ENCODE peak calls at places on chromosomes 1 and 21, in four cellular contexts. One of them, this sample, is unnamed.

GRCh38 chr1:26574690-26575349 is 45.3 kb downstream of the RPS6KA1 start:
- DNase-seq in heart left ventricle: peak; percentile 43
- DNase-seq in psoas muscle: peak; percentile 61
- DNase-seq in colonic mucosa: no peak
- DNase-seq in this sample: no peak

GRCh38 chr1:102032534-102032933 is 35.8 kb upstream of the OLFM3 start:
- DNase-seq in heart left ventricle: no peak
- DNase-seq in psoas muscle: no peak
- DNase-seq in colonic mucosa: no peak
- DNase-seq in this sample: no peak

GRCh38 chr1:218156602-218157001 is 128.5 kb upstream of the RRP15 start:
- DNase-seq in heart left ventricle: no peak
- DNase-seq in psoas muscle: no peak
- DNase-seq in colonic mucosa: no peak
- DNase-seq in this sample: peak; percentile 19

GRCh38 chr1:23168079-23168461 is 586 bp downstream of the LUZP1 start:
- DNase-seq in heart left ventricle: peak; percentile 51
- DNase-seq in psoas muscle: peak; percentile 69
- DNase-seq in colonic mucosa: peak; percentile 40
- DNase-seq in this sample: peak; percentile 31

GRCh38 chr1:156559797-156560112 is 12.6 kb downstream of the IQGAP3 start:
- DNase-seq in heart left ventricle: no peak
- DNase-seq in psoas muscle: no peak
- DNase-seq in colonic mucosa: no peak
- DNase-seq in this sample: no peak

GRCh38 chr1:223802602-223803001 is 43.1 kb downstream of the TP53BP2 start:
- DNase-seq in heart left ventricle: no peak
- DNase-seq in psoas muscle: no peak
- DNase-seq in colonic mucosa: no peak
- DNase-seq in this sample: no peak

GRCh38 chr21:45055861-45056260 is 18.5 kb upstream of the ADARB1 start:
- DNase-seq in heart left ventricle: no peak
- DNase-seq in psoas muscle: no peak
- DNase-seq in colonic mucosa: no peak
- DNase-seq in this sample: no peak

GRCh38 chr1:51088474-51088873 is 13.6 kb upstream of the C1orf185 start:
- DNase-seq in heart left ventricle: no peak
- DNase-seq in psoas muscle: no peak
- DNase-seq in colonic mucosa: no peak
- DNase-seq in this sample: no peak

GRCh38 chr1:16230744-16231143 is 6.2 kb downstream of the CPLANE2 start:
- DNase-seq in heart left ventricle: no peak
- DNase-seq in psoas muscle: no peak
- DNase-seq in colonic mucosa: no peak
- DNase-seq in this sample: no peak

GRCh38 chr1:211591980-211592493 is 13.1 kb upstream of the SLC30A1 start:
- DNase-seq in heart left ventricle: no peak
- DNase-seq in psoas muscle: no peak
- DNase-seq in colonic mucosa: no peak
- DNase-seq in this sample: no peak

GRCh38 chr1:65469889-65470340 is 49.4 kb downstream of the LEPR start:
- DNase-seq in heart left ventricle: no peak
- DNase-seq in psoas muscle: no peak
- DNase-seq in colonic mucosa: no peak
- DNase-seq in this sample: peak; percentile 28

GRCh38 chr21:41966341-41966833 is 12.6 kb upstream of the C2CD2 start:
- DNase-seq in heart left ventricle: no peak
- DNase-seq in psoas muscle: no peak
- DNase-seq in colonic mucosa: peak; percentile 6
- DNase-seq in this sample: no peak

GRCh38 chr1:241582921-241583321 is 50.7 kb downstream of the KMO start:
- DNase-seq in heart left ventricle: no peak
- DNase-seq in psoas muscle: no peak
- DNase-seq in colonic mucosa: no peak
- DNase-seq in this sample: no peak

GRCh38 chr1:5725855-5726585 is 266.2 kb downstream of the NPHP4 start:
- DNase-seq in heart left ventricle: no peak
- DNase-seq in psoas muscle: no peak
- DNase-seq in colonic mucosa: no peak
- DNase-seq in this sample: no peak

GRCh38 chr1:225880636-225881035 is 1.5 kb downstream of the TMEM63A start:
- DNase-seq in heart left ventricle: no peak
- DNase-seq in psoas muscle: no peak
- DNase-seq in colonic mucosa: peak; percentile 45
- DNase-seq in this sample: no peak

GRCh38 chr1:91054780-91055481 is 33.1 kb upstream of the ZNF644 start:
- DNase-seq in heart left ventricle: no peak
- DNase-seq in psoas muscle: no peak
- DNase-seq in colonic mucosa: no peak
- DNase-seq in this sample: no peak

GRCh38 chr1:151377150-151377884 is 4.8 kb upstream of the SELENBP1 start:
- DNase-seq in heart left ventricle: no peak
- DNase-seq in psoas muscle: no peak
- DNase-seq in colonic mucosa: peak; percentile 73
- DNase-seq in this sample: no peak

GRCh38 chr1:115201598-115201997 is 112.3 kb upstream of the TSPAN2 start:
- DNase-seq in heart left ventricle: no peak
- DNase-seq in psoas muscle: no peak
- DNase-seq in colonic mucosa: no peak
- DNase-seq in this sample: no peak

GRCh38 chr1:41672173-41672572 is 187.7 kb upstream of the EDN2 start:
- DNase-seq in heart left ventricle: no peak
- DNase-seq in psoas muscle: no peak
- DNase-seq in colonic mucosa: no peak
- DNase-seq in this sample: no peak

GRCh38 chr1:26531651-26532131 is 2.1 kb downstream of the RPS6KA1 start:
- DNase-seq in heart left ventricle: no peak
- DNase-seq in psoas muscle: no peak
- DNase-seq in colonic mucosa: peak; percentile 65
- DNase-seq in this sample: no peak

GRCh38 chr1:98316286-98316685 is 345.2 kb upstream of the SNX7 start:
- DNase-seq in heart left ventricle: no peak
- DNase-seq in psoas muscle: no peak
- DNase-seq in colonic mucosa: no peak
- DNase-seq in this sample: no peak

GRCh38 chr1:15323351-15323988 is 76.4 kb downstream of the FHAD1 start:
- DNase-seq in heart left ventricle: peak; percentile 78
- DNase-seq in psoas muscle: peak; percentile 80
- DNase-seq in colonic mucosa: peak; percentile 88
- DNase-seq in this sample: peak; percentile 67

GRCh38 chr1:88311907-88312306 is 372.2 kb upstream of the PKN2 start:
- DNase-seq in heart left ventricle: no peak
- DNase-seq in psoas muscle: no peak
- DNase-seq in colonic mucosa: peak; percentile 35
- DNase-seq in this sample: no peak

GRCh38 chr1:204072951-204073836 is at the start of gene SOX13:
- DNase-seq in heart left ventricle: peak; percentile 92
- DNase-seq in psoas muscle: peak; percentile 93
- DNase-seq in colonic mucosa: peak; percentile 94
- DNase-seq in this sample: peak; percentile 90

GRCh38 chr1:201893431-201893830 is 4.7 kb downstream of the SHISA4 start:
- DNase-seq in heart left ventricle: no peak
- DNase-seq in psoas muscle: no peak
- DNase-seq in colonic mucosa: no peak
- DNase-seq in this sample: no peak

GRCh38 chr1:51768971-51769601 is 109.4 kb downstream of the NRDC start:
- DNase-seq in heart left ventricle: no peak
- DNase-seq in psoas muscle: no peak
- DNase-seq in colonic mucosa: no peak
- DNase-seq in this sample: no peak

GRCh38 chr1:171833091-171833822 is 8.0 kb upstream of the DNM3 start:
- DNase-seq in heart left ventricle: no peak
- DNase-seq in psoas muscle: no peak
- DNase-seq in colonic mucosa: no peak
- DNase-seq in this sample: no peak

GRCh38 chr1:200130552-200130951 is 103.0 kb downstream of the NR5A2 start:
- DNase-seq in heart left ventricle: no peak
- DNase-seq in psoas muscle: no peak
- DNase-seq in colonic mucosa: no peak
- DNase-seq in this sample: no peak

GRCh38 chr21:33362044-33362555 is 37.3 kb downstream of the IFNAR1 start:
- DNase-seq in heart left ventricle: no peak
- DNase-seq in psoas muscle: no peak
- DNase-seq in colonic mucosa: peak; percentile 64
- DNase-seq in this sample: no peak

GRCh38 chr1:167492509-167492910 is 25.8 kb downstream of the CD247 start:
- DNase-seq in heart left ventricle: no peak
- DNase-seq in psoas muscle: no peak
- DNase-seq in colonic mucosa: no peak
- DNase-seq in this sample: no peak

GRCh38 chr21:44880762-44881585 is 7.5 kb upstream of the PTTG1IP start:
- DNase-seq in heart left ventricle: peak; percentile 22
- DNase-seq in psoas muscle: peak; percentile 47
- DNase-seq in colonic mucosa: no peak
- DNase-seq in this sample: no peak

DNA sequence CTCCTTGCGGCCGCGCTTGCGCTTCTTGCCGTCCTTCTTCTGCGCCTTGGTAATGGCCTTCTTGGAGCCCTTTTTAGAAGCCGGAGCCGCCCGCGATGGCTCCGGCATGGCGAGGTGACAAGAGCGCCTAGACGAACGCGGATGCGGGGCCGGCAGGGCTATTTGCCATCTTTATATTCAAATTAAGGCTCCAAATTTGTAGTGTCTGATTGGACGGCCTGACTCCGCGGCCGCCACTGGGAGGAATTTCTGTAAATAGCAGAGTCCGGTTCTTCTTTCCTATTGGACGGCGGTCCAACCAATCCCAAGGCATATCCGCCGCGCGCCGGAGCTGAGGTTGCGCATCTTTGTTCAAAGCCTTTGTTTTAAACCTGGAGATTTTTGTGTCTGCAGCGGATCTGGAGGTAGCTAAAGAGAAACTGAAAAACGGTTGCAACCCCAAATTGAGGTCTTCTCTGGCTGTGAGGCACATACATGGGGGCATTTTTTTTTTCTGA is 22.6 kb upstream of the RNF187 start:
- DNase-seq in heart left ventricle: peak; percentile 72
- DNase-seq in psoas muscle: peak; percentile 67
- DNase-seq in colonic mucosa: peak; percentile 64
- DNase-seq in this sample: peak; percentile 76
- H3K4me3 ChIP-seq in heart left ventricle: peak overlapping the region; percentile 37
- H3K4me3 ChIP-seq in psoas muscle: peak overlapping the region; percentile 25
- H3K4me3 ChIP-seq in colonic mucosa: no peak overlapping the region
- H3K4me3 ChIP-seq in this sample: peak overlapping the region; percentile 46

DNA sequence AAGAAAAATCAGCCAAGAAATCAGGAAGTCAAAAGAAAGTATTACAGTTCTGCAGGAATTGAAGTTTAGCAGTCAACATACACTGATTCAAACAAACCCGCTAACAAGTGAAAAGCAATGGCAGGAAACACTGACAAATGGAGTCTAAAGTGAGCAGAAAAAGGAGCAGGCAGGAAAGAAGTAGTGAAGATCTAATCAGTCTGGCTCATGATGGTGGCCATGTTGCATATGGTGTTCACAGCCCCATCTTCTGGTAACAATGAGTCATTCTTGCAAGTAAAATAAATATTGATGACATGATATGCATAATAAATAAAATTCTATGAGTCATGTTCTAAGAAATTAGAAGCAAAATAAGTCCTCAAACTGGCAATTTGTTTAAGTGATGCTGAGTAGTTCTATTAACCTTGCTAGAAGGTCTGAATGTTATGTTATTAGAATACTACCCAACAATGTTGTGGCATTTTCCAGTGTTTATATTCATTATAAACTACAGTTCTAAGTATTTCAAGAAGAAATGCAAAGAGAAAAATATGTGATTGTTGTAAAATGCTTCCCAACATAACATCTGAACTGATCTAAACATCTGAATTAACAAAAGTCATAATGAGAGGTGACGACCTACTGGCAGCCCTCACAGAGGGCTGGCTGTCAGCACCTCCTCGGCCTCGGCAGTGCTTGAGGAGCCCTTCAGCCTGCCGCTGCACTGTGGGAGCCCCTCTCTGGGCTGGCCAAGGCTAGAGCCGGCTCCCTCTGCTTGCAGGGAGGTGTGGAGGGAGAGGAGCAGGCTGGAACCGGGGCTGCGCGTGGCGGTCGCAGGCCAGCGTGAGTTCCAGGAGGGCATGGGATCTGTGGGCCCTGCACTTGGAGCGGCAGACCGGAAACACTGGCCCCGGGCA is 5.7 kb upstream of the ACBD6 start:
- DNase-seq in heart left ventricle: no peak
- DNase-seq in psoas muscle: no peak
- DNase-seq in colonic mucosa: no peak
- DNase-seq in this sample: no peak
- TF ChIP-seq CTCF in heart left ventricle: no peak
- TF ChIP-seq CTCF in psoas muscle: no peak
- TF ChIP-seq CTCF in colonic mucosa: no peak
- TF ChIP-seq CTCF in this sample: no peak

DNA sequence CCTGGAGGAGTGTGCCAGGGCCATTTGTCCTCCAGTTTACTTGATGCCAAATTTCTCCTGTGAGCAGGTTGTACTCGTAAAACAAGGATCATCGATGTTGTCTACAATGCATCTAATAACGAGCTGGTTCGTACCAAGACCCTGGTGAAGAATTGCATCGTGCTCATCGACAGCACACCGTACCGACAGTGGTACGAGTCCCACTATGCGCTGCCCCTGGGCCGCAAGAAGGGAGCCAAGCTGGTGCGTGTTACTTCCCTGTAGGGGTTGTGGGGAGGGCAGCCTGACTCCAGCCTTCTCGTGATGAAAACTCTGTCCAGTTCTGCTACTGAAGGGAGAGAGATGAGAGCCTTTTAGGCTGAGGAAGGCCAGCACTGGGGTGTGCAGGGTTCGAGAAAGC is 2.2 kb downstream of the RPS8 start:
- DNase-seq in heart left ventricle: no peak
- DNase-seq in psoas muscle: no peak
- DNase-seq in colonic mucosa: no peak
- DNase-seq in this sample: no peak
- H3K4me3 ChIP-seq in heart left ventricle: no peak overlapping the region
- H3K4me3 ChIP-seq in psoas muscle: peak overlapping the region; percentile 98
- H3K4me3 ChIP-seq in colonic mucosa: no peak overlapping the region
- H3K4me3 ChIP-seq in this sample: no peak overlapping the region

DNA sequence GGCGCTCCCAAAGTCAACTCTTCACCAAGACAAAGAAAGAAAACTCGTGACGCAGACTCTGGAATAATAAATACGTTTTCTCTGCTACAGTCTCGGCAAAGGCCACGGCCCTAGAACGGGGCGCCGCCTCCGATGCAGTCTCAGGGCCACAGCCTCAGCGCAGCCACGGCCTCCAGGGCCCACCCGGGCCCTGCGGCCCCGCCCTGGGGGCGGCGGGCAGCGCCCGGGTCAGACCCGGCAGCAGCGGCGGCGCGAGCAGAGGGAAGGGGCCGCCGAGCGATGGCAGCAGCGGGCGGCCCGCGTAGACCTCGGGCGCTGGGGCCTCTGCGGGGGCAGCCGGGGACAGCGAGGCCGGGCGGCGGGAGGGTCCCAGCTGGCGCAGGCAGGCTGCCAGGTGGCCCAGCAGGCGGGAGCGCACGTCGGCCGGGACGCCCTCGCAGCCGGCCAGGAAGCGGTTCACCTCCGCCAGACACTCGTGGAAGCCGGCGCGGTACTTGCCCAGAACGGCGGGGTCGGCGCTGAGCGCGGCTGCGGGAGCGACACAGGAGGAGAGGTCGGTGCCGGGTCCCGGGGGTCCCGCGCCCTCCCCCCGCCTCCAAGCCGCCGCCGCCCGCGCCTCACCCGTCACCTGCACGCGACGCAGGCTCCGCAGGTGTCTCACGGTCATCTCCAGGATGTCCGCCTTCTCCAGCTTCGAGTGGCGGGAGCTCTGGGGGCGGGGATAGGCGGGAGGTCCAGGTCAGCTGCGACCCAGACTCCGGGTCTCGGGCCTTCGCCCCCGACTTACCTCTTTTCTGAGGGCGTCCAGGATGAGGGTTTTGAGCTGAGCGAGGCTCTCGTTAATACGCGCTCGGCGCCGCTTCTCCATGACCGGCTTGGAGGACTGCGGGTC is 746 bp downstream of the HES4 start:
- DNase-seq in heart left ventricle: peak; percentile 63
- DNase-seq in psoas muscle: peak; percentile 63
- DNase-seq in colonic mucosa: peak; percentile 54
- DNase-seq in this sample: peak; percentile 54
- TF ChIP-seq CTCF in heart left ventricle: no peak
- TF ChIP-seq CTCF in psoas muscle: no peak
- TF ChIP-seq CTCF in colonic mucosa: no peak
- TF ChIP-seq CTCF in this sample: peak; percentile 40

This sample was measured in heart right ventricle.